ENCODE peak calls at places on chromosomes 5 and 9, in five cellular contexts. One of them, this sample, is unnamed.

GRCh38 chr5:130135506-130135905 is 231.2 kb downstream of the CHSY3 start:
- DNase-seq in breast epithelium: no peak
- DNase-seq in GM12878: no peak
- DNase-seq in Peyer's patch: no peak
- DNase-seq in IMR-90: peak
- DNase-seq in this sample: no peak

GRCh38 chr9:36218411-36218901 is 27.7 kb downstream of the CLTA start:
- DNase-seq in IMR-90: no peak
- DNase-seq in Peyer's patch: no peak
- DNase-seq in breast epithelium: peak
- DNase-seq in GM12878: no peak
- DNase-seq in this sample: no peak

GRCh38 chr9:124420991-124421543 is 5.8 kb upstream of the PSMB7 start:
- DNase-seq in GM12878: no peak
- DNase-seq in Peyer's patch: no peak
- DNase-seq in breast epithelium: no peak
- DNase-seq in IMR-90: peak
- DNase-seq in this sample: no peak

GRCh38 chr9:70935856-70936255 is 185.6 kb downstream of the TRPM3 start:
- DNase-seq in breast epithelium: no peak
- DNase-seq in GM12878: no peak
- DNase-seq in Peyer's patch: no peak
- DNase-seq in IMR-90: no peak
- DNase-seq in this sample: no peak

GRCh38 chr9:131469951-131470350 is 32.8 kb upstream of the POMT1 start:
- DNase-seq in breast epithelium: no peak
- DNase-seq in IMR-90: no peak
- DNase-seq in Peyer's patch: no peak
- DNase-seq in GM12878: no peak
- DNase-seq in this sample: no peak

GRCh38 chr5:110032386-110032785 is 342.7 kb downstream of the MAN2A1 start:
- DNase-seq in IMR-90: no peak
- DNase-seq in Peyer's patch: no peak
- DNase-seq in breast epithelium: no peak
- DNase-seq in GM12878: no peak
- DNase-seq in this sample: no peak

GRCh38 chr9:36833954-36834353 is 200.1 kb downstream of the PAX5 start:
- DNase-seq in IMR-90: no peak
- DNase-seq in breast epithelium: no peak
- DNase-seq in Peyer's patch: peak
- DNase-seq in GM12878: no peak
- DNase-seq in this sample: no peak

GRCh38 chr5:153067869-153068268 is 422.6 kb upstream of the GRIA1 start:
- DNase-seq in breast epithelium: no peak
- DNase-seq in IMR-90: no peak
- DNase-seq in Peyer's patch: no peak
- DNase-seq in GM12878: no peak
- DNase-seq in this sample: no peak

GRCh38 chr5:43773032-43773830 is 170.3 kb downstream of the NNT start:
- DNase-seq in Peyer's patch: no peak
- DNase-seq in breast epithelium: no peak
- DNase-seq in GM12878: no peak
- DNase-seq in IMR-90: peak
- DNase-seq in this sample: no peak

GRCh38 chr9:34547960-34548603 is 25.3 kb upstream of the ENHO start:
- DNase-seq in GM12878: no peak
- DNase-seq in Peyer's patch: peak
- DNase-seq in breast epithelium: peak
- DNase-seq in IMR-90: peak
- DNase-seq in this sample: peak

GRCh38 chr5:151581841-151582583 is 9.1 kb downstream of the FAT2 start:
- DNase-seq in Peyer's patch: no peak
- DNase-seq in GM12878: no peak
- DNase-seq in IMR-90: no peak
- DNase-seq in breast epithelium: no peak
- DNase-seq in this sample: no peak
- TF ChIP-seq POLR2A in Peyer's patch: no peak
- TF ChIP-seq POLR2A in GM12878: no peak
- TF ChIP-seq POLR2A in IMR-90: no peak
- TF ChIP-seq POLR2A in breast epithelium: no peak
- TF ChIP-seq POLR2A in this sample: no peak

GRCh38 chr9:137037483-137037882 is 5.6 kb upstream of the FUT7 start:
- DNase-seq in breast epithelium: no peak
- DNase-seq in IMR-90: no peak
- DNase-seq in Peyer's patch: no peak
- DNase-seq in GM12878: no peak
- DNase-seq in this sample: no peak
- TF ChIP-seq CTCF in breast epithelium: no peak
- TF ChIP-seq CTCF in IMR-90: no peak
- TF ChIP-seq CTCF in Peyer's patch: no peak
- TF ChIP-seq CTCF in GM12878: no peak
- TF ChIP-seq CTCF in this sample: no peak

DNA sequence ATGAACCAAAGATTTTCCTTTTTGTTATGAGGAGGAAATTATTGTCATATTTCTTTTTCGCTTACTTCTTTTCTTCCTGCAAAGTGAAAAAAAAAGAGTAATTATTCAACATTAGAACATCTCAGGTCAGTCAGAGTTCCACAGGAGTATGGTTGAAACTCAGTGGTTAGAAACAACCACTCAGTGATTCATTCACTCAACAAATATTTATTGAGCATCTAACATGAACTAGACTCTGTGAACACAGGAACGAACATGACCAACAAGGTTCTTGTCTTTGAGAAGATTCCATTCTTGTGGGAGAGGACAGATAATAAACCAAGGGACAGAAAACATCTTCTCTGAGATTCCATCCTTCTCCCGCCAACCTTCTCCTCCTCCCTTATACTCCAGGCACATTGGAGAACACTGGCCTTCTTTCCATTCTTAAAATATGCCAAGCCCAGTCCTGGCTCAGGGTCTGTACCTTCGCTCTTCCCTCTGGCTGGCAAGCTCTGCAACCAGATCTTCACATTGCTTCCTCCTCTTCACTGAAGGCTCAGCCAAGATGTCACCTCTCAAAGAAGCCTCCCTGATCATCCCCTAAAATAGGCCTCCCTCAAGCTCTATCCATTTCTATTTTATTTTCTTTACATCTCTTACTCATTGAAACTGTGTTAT is 6.8 kb upstream of the GRAMD2B start:
- DNase-seq in Peyer's patch: no peak
- DNase-seq in IMR-90: no peak
- DNase-seq in GM12878: no peak
- DNase-seq in breast epithelium: no peak
- DNase-seq in this sample: no peak
- H3K27ac ChIP-seq in Peyer's patch: no peak
- H3K27ac ChIP-seq in IMR-90: no peak
- H3K27ac ChIP-seq in GM12878: no peak
- H3K27ac ChIP-seq in breast epithelium: peak
- H3K27ac ChIP-seq in this sample: no peak

DNA sequence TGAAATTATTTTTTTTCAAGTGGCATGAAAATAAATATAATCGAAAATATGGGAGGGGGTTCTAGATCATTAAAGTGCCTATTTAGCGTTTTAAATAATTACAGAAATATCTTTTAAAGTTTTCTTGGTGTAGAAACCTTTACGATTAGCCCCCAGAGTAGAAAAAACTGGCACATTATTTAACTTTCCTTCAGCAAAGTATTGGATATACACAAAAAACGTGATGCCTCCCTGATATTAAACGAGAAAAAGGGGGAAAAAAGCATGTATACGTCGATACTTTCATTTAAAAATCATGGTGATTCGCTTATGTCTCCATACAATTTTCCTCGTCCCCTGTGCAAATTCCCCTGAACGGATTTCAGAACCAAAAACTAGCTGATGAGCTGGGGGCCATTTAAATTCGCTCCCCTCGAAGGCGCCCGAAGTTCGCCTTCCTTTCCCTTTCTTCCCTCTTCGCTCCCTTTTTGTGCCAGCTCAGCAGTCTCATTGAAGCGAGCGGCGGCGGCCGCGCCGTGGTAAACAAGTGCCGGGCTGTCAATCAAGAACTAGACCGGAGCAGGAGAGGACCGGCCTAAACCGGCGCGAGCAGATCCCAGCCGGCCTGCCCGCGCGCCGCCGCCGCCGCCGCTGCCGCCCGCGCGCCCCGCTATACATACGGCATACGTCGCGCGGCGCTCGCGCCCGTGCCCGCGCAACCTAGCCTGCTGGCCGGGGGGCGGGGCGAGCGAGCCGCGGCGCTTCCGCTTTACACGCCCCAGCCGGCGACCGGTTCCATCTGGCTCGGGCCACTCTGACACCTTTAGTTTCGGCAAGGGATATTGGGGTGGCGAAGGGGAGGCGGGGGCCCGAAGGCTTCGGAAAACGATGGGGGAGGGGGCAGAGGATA is 3.3 kb downstream of the ARRDC3 start:
- DNase-seq in Peyer's patch: peak
- DNase-seq in breast epithelium: peak
- DNase-seq in GM12878: peak
- DNase-seq in IMR-90: peak
- DNase-seq in this sample: peak
- TF ChIP-seq POLR2A in Peyer's patch: peak
- TF ChIP-seq POLR2A in breast epithelium: no peak
- TF ChIP-seq POLR2A in GM12878: peak
- TF ChIP-seq POLR2A in IMR-90: peak
- TF ChIP-seq POLR2A in this sample: peak

GRCh38 chr9:11319477-11320060 is 706.8 kb upstream of the PTPRD start:
- DNase-seq in IMR-90: no peak
- DNase-seq in Peyer's patch: no peak
- DNase-seq in GM12878: no peak
- DNase-seq in breast epithelium: no peak
- DNase-seq in this sample: no peak
- TF ChIP-seq CTCF in IMR-90: no peak
- TF ChIP-seq CTCF in Peyer's patch: no peak
- TF ChIP-seq CTCF in GM12878: peak
- TF ChIP-seq CTCF in breast epithelium: no peak
- TF ChIP-seq CTCF in this sample: peak

DNA sequence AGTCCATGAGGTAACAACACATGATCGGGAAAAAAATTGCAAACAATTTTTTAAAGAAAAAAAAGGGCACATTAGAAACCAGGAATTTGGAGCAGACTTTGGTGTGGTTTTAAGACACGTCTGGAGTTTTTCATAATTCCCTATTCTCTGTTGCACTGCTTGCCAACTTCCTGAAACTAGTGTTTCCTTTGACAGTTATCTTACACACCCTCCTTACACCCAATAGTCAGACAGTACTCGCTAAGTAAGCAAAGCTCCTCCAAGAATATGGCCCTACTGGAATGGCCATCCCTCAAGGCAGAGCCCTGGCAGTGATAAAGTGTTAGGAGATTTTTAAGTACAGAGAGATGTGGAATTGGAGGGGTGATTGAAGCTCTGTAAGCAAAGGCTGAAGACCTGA is 84.3 kb downstream of the SNX18 start:
- DNase-seq in Peyer's patch: no peak
- DNase-seq in GM12878: no peak
- DNase-seq in IMR-90: no peak
- DNase-seq in breast epithelium: no peak
- DNase-seq in this sample: no peak
- H3K27ac ChIP-seq in Peyer's patch: no peak
- H3K27ac ChIP-seq in GM12878: no peak
- H3K27ac ChIP-seq in IMR-90: no peak
- H3K27ac ChIP-seq in breast epithelium: peak
- H3K27ac ChIP-seq in this sample: no peak

GRCh38 chr5:10725636-10726035 is 35.4 kb downstream of the DAP start:
- DNase-seq in IMR-90: no peak
- DNase-seq in breast epithelium: no peak
- DNase-seq in GM12878: no peak
- DNase-seq in Peyer's patch: no peak
- DNase-seq in this sample: no peak

GRCh38 chr5:10723519-10723918 is 37.5 kb downstream of the DAP start:
- DNase-seq in breast epithelium: no peak
- DNase-seq in IMR-90: no peak
- DNase-seq in GM12878: no peak
- DNase-seq in Peyer's patch: no peak
- DNase-seq in this sample: no peak

GRCh38 chr5:10726179-10726912 is 34.7 kb downstream of the DAP start:
- DNase-seq in Peyer's patch: no peak
- DNase-seq in IMR-90: peak
- DNase-seq in breast epithelium: no peak
- DNase-seq in GM12878: no peak
- DNase-seq in this sample: no peak

GRCh38 chr5:10726913-10727517 is 34.0 kb downstream of the DAP start:
- DNase-seq in breast epithelium: peak
- DNase-seq in IMR-90: no peak
- DNase-seq in GM12878: no peak
- DNase-seq in Peyer's patch: no peak
- DNase-seq in this sample: no peak

GRCh38 chr5:10724799-10725507 is 36.1 kb downstream of the DAP start:
- DNase-seq in IMR-90: peak
- DNase-seq in breast epithelium: no peak
- DNase-seq in Peyer's patch: no peak
- DNase-seq in GM12878: no peak
- DNase-seq in this sample: peak
- TF ChIP-seq POLR2A in IMR-90: no peak
- TF ChIP-seq POLR2A in breast epithelium: no peak
- TF ChIP-seq POLR2A in Peyer's patch: no peak
- TF ChIP-seq POLR2A in GM12878: no peak
- TF ChIP-seq POLR2A in this sample: no peak

DNA sequence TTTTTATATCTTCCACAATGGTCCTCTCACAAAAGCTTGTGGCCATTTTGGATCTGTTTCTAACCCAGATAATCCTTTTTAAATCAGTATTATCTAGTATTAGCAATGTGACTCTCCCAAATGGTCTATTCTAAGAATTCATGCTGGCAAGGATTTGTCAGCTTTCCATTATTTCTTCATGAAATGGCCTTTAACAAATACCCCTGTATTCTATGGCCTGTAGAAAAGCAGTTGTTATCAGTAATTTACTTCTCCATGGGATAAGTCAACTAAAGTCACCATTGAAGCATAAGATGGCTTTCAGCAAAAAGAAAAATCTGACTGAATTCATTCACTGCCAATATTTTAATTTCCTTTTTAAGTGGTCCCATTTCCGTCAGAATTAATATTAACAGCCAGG is 346.4 kb upstream of the FAM174A start:
- DNase-seq in GM12878: no peak
- DNase-seq in IMR-90: no peak
- DNase-seq in breast epithelium: no peak
- DNase-seq in Peyer's patch: no peak
- DNase-seq in this sample: no peak
- TF ChIP-seq CTCF in GM12878: no peak
- TF ChIP-seq CTCF in IMR-90: no peak
- TF ChIP-seq CTCF in breast epithelium: no peak
- TF ChIP-seq CTCF in Peyer's patch: no peak
- TF ChIP-seq CTCF in this sample: no peak

This sample was measured in body of pancreas.